ENCODE peak calls at places on chromosomes 13 and 19, in seven cellular contexts. Q, F, I, Y, U, M and A are unnamed samples.

GRCh38 chr19:45927565-45928261 is 13.1 kb upstream of the NANOS2 start:
- DNase-seq in Q (peak), F (peak), I (peak), Y (peak), U (peak), M (peak), A (peak)

GRCh38 chr13:50594276-50594970 is 249.1 kb downstream of the DLEU7 start:
- DNase-seq in Q (peak), F (no peak), I (no peak), Y (no peak), U (no peak), M (no peak), A (no peak)

GRCh38 chr19:55265173-55265572 is 6.4 kb upstream of the PPP6R1 start:
- DNase-seq in Q (no peak), F (no peak), I (no peak), Y (no peak), U (no peak), M (no peak), A (no peak)

GRCh38 chr19:30666301-30666803 is 294.2 kb downstream of the ZNF536 start:
- DNase-seq in Q (no peak), F (peak), I (no peak), Y (peak), U (peak), M (peak), A (no peak)

GRCh38 chr19:35011091-35011689 is 11.1 kb downstream of the GRAMD1A start:
- DNase-seq in Q (no peak), F (no peak), I (no peak), Y (no peak), U (no peak), M (no peak), A (no peak)

GRCh38 chr19:57566396-57567256 is 7.0 kb upstream of the ZNF550 start:
- DNase-seq in Q (no peak), F (no peak), I (no peak), Y (no peak), U (no peak), M (no peak), A (no peak)

GRCh38 chr13:81018936-81019335 is 678.0 kb upstream of the SPRY2 start:
- DNase-seq in Q (no peak), F (no peak), I (no peak), Y (no peak), U (no peak), M (no peak), A (no peak)

GRCh38 chr19:55386515-55386947 is 799 bp downstream of the RPL28 start:
- DNase-seq in Q (no peak), F (no peak), I (no peak), Y (no peak), U (no peak), M (no peak), A (no peak)

GRCh38 chr19:533485-534058 is 2.0 kb downstream of the CDC34 start:
- DNase-seq in Q (no peak), F (no peak), I (no peak), Y (no peak), U (no peak), M (no peak), A (no peak)

GRCh38 chr19:6071103-6071485 is 39.2 kb downstream of the RFX2 start:
- DNase-seq in Q (no peak), F (no peak), I (no peak), Y (no peak), U (peak), M (peak), A (no peak)

GRCh38 chr19:42032428-42032827 is 37.6 kb downstream of the GRIK5 start:
- DNase-seq in Q (no peak), F (peak), I (no peak), Y (no peak), U (no peak), M (no peak), A (no peak)

GRCh38 chr19:6057651-6058365 is 52.5 kb downstream of the RFX2 start:
- DNase-seq in Q (no peak), F (no peak), I (peak), Y (no peak), U (no peak), M (no peak), A (no peak)

GRCh38 chr19:7159105-7159933 is 89.8 kb downstream of the ZNF557 start:
- DNase-seq in Q (no peak), F (peak), I (no peak), Y (no peak), U (peak), M (peak), A (no peak)

GRCh38 chr19:3950871-3951861 is 18.3 kb downstream of the NMRK2 start:
- DNase-seq in Q (no peak), F (no peak), I (no peak), Y (no peak), U (peak), M (no peak), A (no peak)

GRCh38 chr13:71871844-71872243 is 4.8 kb upstream of the DACH1 start:
- DNase-seq in Q (no peak), F (no peak), I (no peak), Y (no peak), U (no peak), M (no peak), A (no peak)

GRCh38 chr19:14333101-14333871 is 48.0 kb upstream of the ADGRE5 start:
- DNase-seq in Q (no peak), F (peak), I (no peak), Y (peak), U (no peak), M (peak), A (no peak)

GRCh38 chr13:65768545-65768944 is 1461.6 kb downstream of the PCDH9 start:
- DNase-seq in Q (no peak), F (no peak), I (no peak), Y (no peak), U (no peak), M (no peak), A (no peak)

GRCh38 chr13:50889317-50889716 is 20.3 kb upstream of the RNASEH2B start:
- DNase-seq in Q (no peak), F (no peak), I (no peak), Y (no peak), U (no peak), M (no peak), A (no peak)

GRCh38 chr13:30194906-30195305 is 112.4 kb downstream of the KATNAL1 start:
- DNase-seq in Q (no peak), F (no peak), I (no peak), Y (no peak), U (no peak), M (no peak), A (no peak)

GRCh38 chr13:51298812-51299211 is 40.7 kb upstream of the SERPINE3 start:
- DNase-seq in Q (no peak), F (no peak), I (no peak), Y (no peak), U (no peak), M (no peak), A (no peak)

GRCh38 chr19:2476451-2477140 is 669 bp downstream of the GADD45B start:
- DNase-seq in Q (peak), F (peak), I (no peak), Y (peak), U (peak), M (peak), A (no peak)